ENCODE peak calls at places on chromosome 5, in eight cellular contexts. V, D, F, U, W, H, X and B are unnamed samples.

GRCh38 chr5:5626412-5626811 is 203.9 kb downstream of the ICE1 start:
- DNase-seq in V (no peak), D (no peak), F (no peak), U (no peak), W (no peak), H (no peak), X (no peak), B (no peak)

GRCh38 chr5:38404236-38404635 is 145.9 kb downstream of the EGFLAM start:
- DNase-seq in V (no peak), D (no peak), F (no peak), U (no peak), W (no peak), H (no peak), X (no peak), B (no peak)

GRCh38 chr5:132822650-132823480 is 7.6 kb downstream of the SHROOM1 start:
- DNase-seq in V (no peak), D (no peak), F (no peak), U (no peak), W (no peak), H (peak), X (no peak), B (no peak)

GRCh38 chr5:146388418-146388817 is 49.8 kb downstream of the POU4F3 start:
- DNase-seq in V (no peak), D (peak), F (no peak), U (no peak), W (no peak), H (no peak), X (no peak), B (no peak)

GRCh38 chr5:53479656-53480473 is 564 bp upstream of the FST start:
- DNase-seq in V (peak), D (peak), F (peak), U (peak), W (peak), H (peak), X (peak), B (no peak)

GRCh38 chr5:59608745-59609144 is 284.8 kb downstream of the PDE4D start:
- DNase-seq in V (no peak), D (no peak), F (no peak), U (no peak), W (no peak), H (no peak), X (no peak), B (no peak)

GRCh38 chr5:80871541-80871961 is 88.6 kb upstream of the RASGRF2 start:
- DNase-seq in V (no peak), D (peak), F (no peak), U (no peak), W (peak), H (no peak), X (no peak), B (no peak)

GRCh38 chr5:171433352-171433698 is 13.9 kb downstream of the FGF18 start:
- DNase-seq in V (no peak), D (no peak), F (no peak), U (no peak), W (no peak), H (no peak), X (no peak), B (no peak)

GRCh38 chr5:112125910-112126309 is 293.2 kb downstream of the EPB41L4A start:
- DNase-seq in V (no peak), D (peak), F (no peak), U (no peak), W (no peak), H (no peak), X (no peak), B (no peak)

GRCh38 chr5:125882061-125882460 is 541.1 kb upstream of the GRAMD2B start:
- DNase-seq in V (no peak), D (no peak), F (no peak), U (no peak), W (no peak), H (no peak), X (no peak), B (no peak)

GRCh38 chr5:115419794-115420585 is 123.5 kb upstream of the CCDC112 start:
- DNase-seq in V (no peak), D (peak), F (no peak), U (no peak), W (peak), H (no peak), X (no peak), B (no peak)

GRCh38 chr5:154494036-154494435 is 16.0 kb upstream of the HAND1 start:
- DNase-seq in V (no peak), D (no peak), F (no peak), U (no peak), W (no peak), H (no peak), X (no peak), B (no peak)

GRCh38 chr5:123813937-123814624 is 302.1 kb downstream of the CSNK1G3 start:
- DNase-seq in V (no peak), D (peak), F (no peak), U (no peak), W (no peak), H (peak), X (no peak), B (no peak)

GRCh38 chr5:104353371-104353770 is 790.8 kb upstream of the NUDT12 start:
- DNase-seq in V (no peak), D (no peak), F (no peak), U (no peak), W (no peak), H (no peak), X (no peak), B (no peak)

DNA sequence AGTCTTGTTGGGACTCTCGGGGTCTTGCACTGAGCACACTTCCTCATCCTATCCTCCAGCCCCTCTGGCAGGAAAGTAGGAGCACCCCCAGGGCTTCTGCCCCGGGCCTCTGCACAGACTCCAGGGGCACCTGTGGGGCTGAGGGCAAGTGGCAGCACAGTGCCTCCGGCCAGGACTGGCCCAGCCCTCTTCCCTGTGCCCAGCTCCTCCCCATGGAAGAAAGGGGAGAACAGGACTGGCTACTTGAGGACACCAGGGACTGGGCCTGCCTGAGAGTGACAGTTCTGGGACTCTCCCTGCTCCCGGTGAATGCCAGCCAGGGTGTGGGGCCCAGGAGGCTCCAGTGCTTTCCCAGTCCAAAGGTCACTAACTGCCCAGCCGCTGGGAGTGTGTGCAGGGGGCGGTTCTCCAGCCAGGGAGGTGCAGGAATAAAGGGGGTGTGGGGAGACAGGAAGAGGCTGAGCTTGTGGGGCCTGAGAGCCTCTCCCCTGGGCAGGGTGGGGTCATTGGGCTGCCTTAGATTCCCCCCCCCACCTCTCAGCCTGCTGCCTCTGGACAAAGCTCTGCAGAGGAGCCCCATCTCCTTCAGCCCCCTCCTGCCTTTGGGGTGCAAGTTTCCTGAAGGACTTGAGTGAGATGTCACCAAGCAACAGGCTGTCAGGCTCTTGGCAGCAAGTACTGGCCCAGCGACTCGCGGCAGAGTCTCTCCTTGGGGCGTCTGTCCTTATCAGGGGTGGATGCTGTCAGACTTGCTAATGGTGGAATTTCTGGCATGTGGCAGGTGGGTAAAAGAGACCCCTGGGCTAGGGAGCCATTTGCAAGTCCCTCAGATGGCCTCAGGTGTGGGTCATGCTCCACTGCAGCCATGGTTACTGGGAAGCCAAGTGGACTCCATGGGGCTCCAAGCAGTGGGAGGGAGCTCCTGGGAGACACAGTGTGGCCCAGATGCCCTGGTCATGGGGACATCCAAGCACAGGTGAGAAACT is 19.1 kb upstream of the JADE2 start:
- DNase-seq in V (peak), D (no peak), F (peak), U (no peak), W (peak), H (peak), X (peak), B (no peak)
- TF ChIP-seq POLR2A in V (peak), D (no peak), F (peak), U (no peak), W (peak), H (peak), X (peak), B (no peak)

GRCh38 chr5:36301858-36302603 is at the start of gene RANBP3L:
- DNase-seq in V (peak), D (peak), F (no peak), U (no peak), W (no peak), H (peak), X (peak), B (no peak)
- H3K27ac ChIP-seq in V (peak), D (no peak), F (peak), U (peak), W (no peak), H (peak), X (peak), B (peak)

DNA sequence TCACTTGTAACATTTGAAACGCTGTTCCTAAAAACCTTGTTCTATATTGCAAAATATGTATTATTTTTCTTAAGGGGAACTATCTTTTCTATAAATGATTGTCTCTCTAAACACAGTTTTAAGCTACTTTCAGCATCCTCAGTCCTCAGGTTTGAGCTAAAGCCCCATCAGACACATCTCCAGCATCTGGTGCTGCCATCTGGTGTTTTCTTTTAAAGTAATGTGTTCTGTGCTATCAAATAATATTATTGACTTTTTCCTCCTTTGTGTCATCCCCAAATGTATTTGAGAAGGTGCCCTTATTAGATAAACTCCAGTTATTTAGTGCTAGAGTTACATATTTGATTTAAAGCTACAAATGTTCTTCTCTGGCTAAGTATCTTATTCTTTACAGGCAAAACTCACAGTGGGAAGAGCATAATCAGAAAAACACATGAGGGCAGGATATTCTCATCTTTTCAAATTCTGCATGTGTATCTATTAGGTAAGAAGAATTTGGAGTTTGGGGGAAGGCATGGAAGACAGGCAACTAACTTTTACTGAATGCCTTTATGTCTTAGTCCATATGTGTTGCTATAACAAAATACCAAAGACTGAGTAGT is 27.5 kb downstream of the ZNF474 start:
- DNase-seq in V (no peak), D (peak), F (no peak), U (no peak), W (no peak), H (no peak), X (no peak), B (no peak)
- TF ChIP-seq CTCF in V (no peak), D (peak), F (peak), U (peak), W (peak), H (peak), X (peak), B (peak)

GRCh38 chr5:36153299-36153677 is 1.4 kb downstream of the SKP2 start:
- DNase-seq in V (no peak), D (no peak), F (no peak), U (no peak), W (no peak), H (no peak), X (no peak), B (no peak)

GRCh38 chr5:36153727-36154126 is 1.8 kb downstream of the SKP2 start:
- DNase-seq in V (no peak), D (no peak), F (no peak), U (no peak), W (no peak), H (no peak), X (no peak), B (no peak)

GRCh38 chr5:36150676-36151433 is 832 bp downstream of the LMBRD2 start:
- DNase-seq in V (peak), D (peak), F (peak), U (no peak), W (peak), H (peak), X (peak), B (no peak)

GRCh38 chr5:36152324-36153298 is 700 bp downstream of the SKP2 start:
- DNase-seq in V (no peak), D (peak), F (no peak), U (no peak), W (peak), H (no peak), X (no peak), B (no peak)

DNA sequence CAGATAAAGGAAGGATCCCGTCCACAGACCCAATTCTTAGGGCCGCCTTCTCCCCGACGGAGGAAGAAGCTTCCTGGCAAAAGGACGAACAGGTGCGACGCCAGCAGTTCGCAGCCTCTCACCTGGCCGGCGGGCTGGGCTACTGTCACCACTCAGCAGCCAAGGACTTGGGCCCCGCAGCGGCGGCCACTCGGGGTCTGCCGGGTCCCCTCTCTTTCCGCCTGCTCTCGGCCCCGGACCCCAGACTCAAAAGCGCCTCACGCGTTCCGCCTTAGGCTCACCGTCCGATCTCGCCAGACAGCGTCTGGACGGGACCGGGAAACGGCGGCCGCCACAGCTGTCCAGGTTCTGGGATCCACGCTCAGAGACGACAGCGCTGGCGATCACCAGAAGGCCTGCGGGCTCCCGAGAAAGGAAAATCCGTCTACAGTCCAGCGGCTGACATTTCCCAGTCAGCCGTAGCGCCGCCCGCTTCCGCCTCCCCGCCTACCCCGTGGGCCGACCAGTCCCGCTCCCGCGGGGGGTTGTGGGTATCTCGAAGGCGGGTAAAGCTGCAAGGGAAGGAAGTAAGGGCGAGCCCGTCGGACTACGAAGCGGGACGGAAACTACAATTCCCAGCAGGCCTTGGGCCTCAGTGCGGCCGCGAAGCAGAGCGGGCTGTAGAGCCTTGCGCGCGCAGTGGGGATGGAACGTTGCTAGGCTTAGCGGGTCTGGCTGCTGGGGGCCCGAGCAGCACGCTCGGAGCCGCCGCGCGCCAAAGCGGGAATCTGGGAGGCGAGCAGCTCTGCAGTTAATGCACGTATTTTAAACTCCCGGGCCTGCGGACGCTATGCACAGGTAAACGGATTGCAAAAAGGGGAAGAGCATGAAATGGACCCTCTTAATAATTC is at the start of the genes LMBRD2 and SKP2:
- DNase-seq in V (peak), D (peak), F (peak), U (peak), W (peak), H (peak), X (peak), B (peak)
- TF ChIP-seq POLR2A in V (no peak), D (peak), F (peak), U (peak), W (peak), H (peak), X (peak), B (peak)

GRCh38 chr5:151338734-151339133 is 8.6 kb downstream of the SLC36A2 start:
- DNase-seq in V (no peak), D (no peak), F (no peak), U (no peak), W (no peak), H (no peak), X (no peak), B (no peak)

GRCh38 chr5:151344088-151344487 is 3.3 kb downstream of the SLC36A2 start:
- DNase-seq in V (no peak), D (no peak), F (no peak), U (no peak), W (no peak), H (no peak), X (no peak), B (no peak)

GRCh38 chr5:151345187-151345807 is 2.1 kb downstream of the SLC36A2 start:
- DNase-seq in V (no peak), D (no peak), F (no peak), U (no peak), W (no peak), H (no peak), X (no peak), B (no peak)

GRCh38 chr5:151345808-151346478 is 1.4 kb downstream of the SLC36A2 start:
- DNase-seq in V (no peak), D (peak), F (no peak), U (no peak), W (no peak), H (peak), X (no peak), B (no peak)

GRCh38 chr5:151340004-151340403 is 7.4 kb downstream of the SLC36A2 start:
- DNase-seq in V (no peak), D (no peak), F (no peak), U (no peak), W (no peak), H (no peak), X (no peak), B (no peak)
- H3K27ac ChIP-seq in V (no peak), D (no peak), F (no peak), U (no peak), W (no peak), H (no peak), X (no peak), B (no peak)

GRCh38 chr5:169197343-169197742 is 103.6 kb downstream of the SLIT3 start:
- DNase-seq in V (peak), D (no peak), F (peak), U (no peak), W (peak), H (peak), X (peak), B (no peak)
- TF ChIP-seq CTCF in V (peak), D (no peak), F (peak), U (no peak), W (no peak), H (no peak), X (no peak), B (peak)

DNA sequence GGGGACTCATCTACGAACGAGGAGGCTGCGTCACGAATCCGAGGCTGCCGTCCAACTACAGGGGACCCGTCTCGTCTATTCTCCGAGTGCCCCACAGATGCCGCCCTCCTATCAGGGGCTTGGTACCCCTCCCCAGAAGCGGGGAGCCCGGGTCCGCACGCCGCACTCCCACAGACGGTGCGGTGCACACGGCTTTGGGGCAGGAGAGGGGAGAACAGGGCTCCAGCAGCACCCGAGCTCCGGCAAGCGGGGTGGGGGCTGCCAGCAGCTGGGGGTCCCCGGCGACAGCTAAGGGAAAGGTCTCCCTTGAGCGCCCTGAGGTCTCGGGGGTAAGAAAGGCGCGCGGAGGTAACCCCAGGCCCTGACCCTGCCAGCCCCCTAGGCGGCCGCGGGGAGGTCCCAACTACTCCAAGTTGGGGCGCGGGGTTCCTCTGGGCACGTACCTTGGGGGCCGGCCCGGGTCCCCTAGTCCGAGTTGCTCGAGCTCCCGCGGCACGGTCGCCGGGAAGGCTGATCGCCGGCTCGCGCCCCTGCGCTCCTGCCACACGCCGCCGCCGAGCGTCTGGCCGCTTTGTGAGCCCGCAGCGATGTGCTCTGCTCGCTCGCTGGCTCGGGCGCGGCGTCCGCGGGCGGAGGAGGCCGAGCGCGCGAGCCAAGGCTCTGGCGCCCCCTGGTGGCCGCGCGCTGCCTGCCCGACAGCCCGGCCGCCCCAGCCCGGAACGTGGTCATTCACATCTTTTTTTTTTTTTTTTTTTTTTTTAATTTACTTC is at the start of gene SPOCK1:
- DNase-seq in V (peak), D (peak), F (peak), U (peak), W (peak), H (peak), X (peak), B (no peak)
- TF ChIP-seq POLR2A in V (no peak), D (no peak), F (peak), U (peak), W (no peak), H (peak), X (no peak), B (no peak)

DNA sequence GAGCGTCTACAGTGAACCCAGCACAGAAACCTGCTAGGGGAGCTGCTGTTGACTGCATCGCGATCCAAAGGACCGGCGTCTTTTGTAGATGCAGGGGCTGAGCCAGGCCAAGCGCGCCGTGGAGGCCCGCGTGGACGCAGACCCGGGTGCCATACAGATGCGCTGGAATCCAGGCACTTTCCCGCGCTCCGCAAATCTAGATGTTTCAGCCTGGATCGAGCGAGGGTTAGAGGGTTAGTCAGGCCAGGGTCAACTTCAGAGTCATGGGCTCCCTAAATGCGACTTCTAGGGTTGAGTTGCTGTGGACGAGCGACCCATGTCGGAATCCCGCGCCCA is 941 bp upstream of the TCF7 start:
- DNase-seq in V (no peak), D (no peak), F (no peak), U (no peak), W (no peak), H (no peak), X (no peak), B (no peak)
- H3K27ac ChIP-seq in V (no peak), D (no peak), F (no peak), U (no peak), W (no peak), H (peak), X (no peak), B (no peak)

GRCh38 chr5:150065346-150065745 is 21.0 kb downstream of the CSF1R start:
- DNase-seq in V (no peak), D (peak), F (peak), U (peak), W (no peak), H (no peak), X (peak), B (no peak)
- TF ChIP-seq CTCF in V (no peak), D (no peak), F (no peak), U (no peak), W (no peak), H (no peak), X (no peak), B (no peak)